ENCODE peak calls at places on chromosomes 13 and 19, in six cellular contexts. One of them, this sample, is unnamed.

GRCh38 chr13:86741762-86742285 is 929.3 kb upstream of the SLITRK5 start:
- DNase-seq in PC-9: no peak
- DNase-seq in pancreas: no peak
- DNase-seq in gastrocnemius medialis: no peak
- DNase-seq in HCT116: no peak
- DNase-seq in omental fat pad: no peak
- DNase-seq in this sample: no peak

GRCh38 chr13:38223093-38223492 is 126.6 kb upstream of the UFM1 start:
- DNase-seq in pancreas: no peak
- DNase-seq in PC-9: no peak
- DNase-seq in omental fat pad: no peak
- DNase-seq in gastrocnemius medialis: no peak
- DNase-seq in HCT116: no peak
- DNase-seq in this sample: no peak

GRCh38 chr13:39765801-39766463 is 110.5 kb downstream of the COG6 start:
- DNase-seq in gastrocnemius medialis: peak
- DNase-seq in HCT116: no peak
- DNase-seq in pancreas: no peak
- DNase-seq in PC-9: no peak
- DNase-seq in omental fat pad: no peak
- DNase-seq in this sample: peak

GRCh38 chr19:49691243-49692101 is 556 bp downstream of the CPT1C start:
- DNase-seq in pancreas: no peak
- DNase-seq in HCT116: no peak
- DNase-seq in gastrocnemius medialis: no peak
- DNase-seq in PC-9: no peak
- DNase-seq in omental fat pad: no peak
- DNase-seq in this sample: no peak

GRCh38 chr13:84049442-84049841 is 167.2 kb upstream of the SLITRK1 start:
- DNase-seq in gastrocnemius medialis: no peak
- DNase-seq in HCT116: no peak
- DNase-seq in omental fat pad: no peak
- DNase-seq in pancreas: no peak
- DNase-seq in PC-9: no peak
- DNase-seq in this sample: no peak

GRCh38 chr13:110119943-110120905 is 186.7 kb downstream of the COL4A1 start:
- DNase-seq in HCT116: no peak
- DNase-seq in PC-9: peak
- DNase-seq in pancreas: no peak
- DNase-seq in gastrocnemius medialis: no peak
- DNase-seq in omental fat pad: no peak
- DNase-seq in this sample: no peak

GRCh38 chr13:59444210-59444857 is 719.4 kb downstream of the DIAPH3 start:
- DNase-seq in PC-9: no peak
- DNase-seq in omental fat pad: no peak
- DNase-seq in gastrocnemius medialis: no peak
- DNase-seq in HCT116: no peak
- DNase-seq in pancreas: no peak
- DNase-seq in this sample: no peak

GRCh38 chr19:17655751-17656480 is 32.2 kb downstream of the UNC13A start:
- DNase-seq in gastrocnemius medialis: no peak
- DNase-seq in omental fat pad: no peak
- DNase-seq in PC-9: no peak
- DNase-seq in pancreas: no peak
- DNase-seq in HCT116: no peak
- DNase-seq in this sample: no peak

GRCh38 chr19:1421218-1421957 is 14.0 kb downstream of the DAZAP1 start:
- DNase-seq in gastrocnemius medialis: no peak
- DNase-seq in omental fat pad: no peak
- DNase-seq in pancreas: peak
- DNase-seq in HCT116: no peak
- DNase-seq in PC-9: no peak
- DNase-seq in this sample: no peak

GRCh38 chr13:97567510-97568243 is 133.7 kb downstream of the RAP2A start:
- DNase-seq in gastrocnemius medialis: no peak
- DNase-seq in pancreas: peak
- DNase-seq in PC-9: peak
- DNase-seq in HCT116: peak
- DNase-seq in omental fat pad: no peak
- DNase-seq in this sample: peak

GRCh38 chr19:31554360-31554759 is 205.1 kb upstream of the TSHZ3 start:
- DNase-seq in omental fat pad: no peak
- DNase-seq in gastrocnemius medialis: no peak
- DNase-seq in HCT116: no peak
- DNase-seq in PC-9: no peak
- DNase-seq in pancreas: no peak
- DNase-seq in this sample: no peak

DNA sequence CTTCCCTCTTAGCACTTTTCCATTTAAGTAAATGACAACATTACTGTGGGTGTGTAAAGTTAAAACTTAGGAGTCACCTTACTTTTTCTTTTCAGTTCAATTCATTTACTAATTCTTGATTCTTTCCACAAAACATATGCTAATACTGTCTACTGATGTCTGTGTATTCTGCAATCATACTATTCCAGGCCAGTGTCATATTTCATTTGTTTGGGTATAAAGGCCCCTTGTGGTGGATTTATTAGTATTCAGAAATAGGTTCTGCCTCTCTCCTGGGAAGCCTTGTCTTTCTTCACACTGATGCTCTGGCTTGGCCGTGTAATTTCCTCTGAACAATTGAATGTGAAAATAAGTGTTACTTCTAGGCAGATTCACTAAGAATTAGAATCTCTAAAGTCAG is 621.9 kb upstream of the SPRY2 start:
- DNase-seq in gastrocnemius medialis: no peak
- DNase-seq in PC-9: no peak
- DNase-seq in HCT116: no peak
- DNase-seq in pancreas: no peak
- DNase-seq in omental fat pad: no peak
- DNase-seq in this sample: no peak
- TF ChIP-seq CTCF in gastrocnemius medialis: no peak
- TF ChIP-seq CTCF in PC-9: no peak
- TF ChIP-seq CTCF in HCT116: no peak
- TF ChIP-seq CTCF in pancreas: no peak
- TF ChIP-seq CTCF in omental fat pad: no peak
- TF ChIP-seq CTCF in this sample: no peak

DNA sequence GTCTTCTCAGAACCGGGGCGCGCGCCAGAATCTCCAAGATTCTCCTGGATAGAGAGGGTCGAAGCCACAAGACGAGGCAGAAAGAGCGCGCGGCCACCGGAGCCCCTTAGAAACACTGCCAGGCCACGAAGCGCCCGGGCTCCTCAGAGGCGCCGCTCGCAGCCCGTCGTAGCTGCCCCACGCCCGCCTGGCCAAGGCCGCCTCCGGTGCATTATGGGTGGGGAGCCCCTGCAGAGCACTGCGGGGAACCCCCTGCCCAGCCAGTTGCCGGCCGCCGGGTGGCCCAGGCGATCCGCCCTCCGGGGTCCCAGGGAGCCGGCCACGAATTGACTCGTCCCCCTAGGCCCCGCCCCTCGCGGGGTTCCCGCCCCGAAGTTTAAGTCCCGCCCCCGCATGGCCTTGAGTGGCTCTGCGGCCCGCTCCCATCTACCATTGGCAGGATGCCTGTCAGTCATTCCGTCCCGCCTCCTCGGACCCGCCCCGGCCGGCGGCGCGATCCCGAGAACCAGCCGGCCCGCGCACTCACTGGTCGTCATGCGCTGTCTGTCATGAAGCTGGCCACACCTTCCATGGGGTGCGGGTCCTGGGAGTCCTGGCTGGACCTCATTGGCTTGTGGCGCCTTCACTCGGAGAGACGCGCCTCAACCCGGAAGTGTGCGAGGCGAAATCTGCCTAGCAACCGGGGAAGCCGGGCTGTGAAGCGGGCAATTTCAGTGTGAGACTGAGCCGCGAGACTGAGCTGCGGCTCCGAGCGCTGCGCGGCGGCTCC is 20.2 kb upstream of the GATAD2A start:
- DNase-seq in PC-9: peak
- DNase-seq in HCT116: peak
- DNase-seq in omental fat pad: peak
- DNase-seq in gastrocnemius medialis: peak
- DNase-seq in pancreas: peak
- DNase-seq in this sample: peak
- TF ChIP-seq CTCF in PC-9: no peak
- TF ChIP-seq CTCF in HCT116: no peak
- TF ChIP-seq CTCF in omental fat pad: no peak
- TF ChIP-seq CTCF in gastrocnemius medialis: peak
- TF ChIP-seq CTCF in pancreas: no peak
- TF ChIP-seq CTCF in this sample: no peak

DNA sequence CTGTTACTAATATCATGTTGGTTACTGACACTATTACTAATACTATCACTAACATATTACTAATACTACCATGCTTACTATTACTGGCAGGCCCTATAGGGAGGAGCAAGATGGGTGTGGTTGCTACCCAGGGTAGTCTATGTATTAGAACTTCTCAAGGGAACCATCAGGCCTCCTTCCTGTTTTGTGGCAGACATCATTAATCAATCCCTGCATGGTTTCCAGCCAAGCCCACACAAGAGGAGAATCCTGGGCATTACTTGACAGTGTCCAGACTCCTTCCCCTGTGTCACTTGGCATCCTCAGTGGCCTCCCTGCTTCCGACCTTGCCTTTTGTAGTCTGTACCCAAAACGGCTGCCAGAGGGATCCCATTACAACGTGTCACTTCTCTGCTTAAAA is 8.9 kb downstream of the HAS1 start:
- DNase-seq in gastrocnemius medialis: no peak
- DNase-seq in omental fat pad: no peak
- DNase-seq in HCT116: no peak
- DNase-seq in PC-9: no peak
- DNase-seq in pancreas: no peak
- DNase-seq in this sample: no peak
- TF ChIP-seq CTCF in gastrocnemius medialis: no peak
- TF ChIP-seq CTCF in omental fat pad: no peak
- TF ChIP-seq CTCF in HCT116: no peak
- TF ChIP-seq CTCF in PC-9: no peak
- TF ChIP-seq CTCF in pancreas: no peak
- TF ChIP-seq CTCF in this sample: no peak

DNA sequence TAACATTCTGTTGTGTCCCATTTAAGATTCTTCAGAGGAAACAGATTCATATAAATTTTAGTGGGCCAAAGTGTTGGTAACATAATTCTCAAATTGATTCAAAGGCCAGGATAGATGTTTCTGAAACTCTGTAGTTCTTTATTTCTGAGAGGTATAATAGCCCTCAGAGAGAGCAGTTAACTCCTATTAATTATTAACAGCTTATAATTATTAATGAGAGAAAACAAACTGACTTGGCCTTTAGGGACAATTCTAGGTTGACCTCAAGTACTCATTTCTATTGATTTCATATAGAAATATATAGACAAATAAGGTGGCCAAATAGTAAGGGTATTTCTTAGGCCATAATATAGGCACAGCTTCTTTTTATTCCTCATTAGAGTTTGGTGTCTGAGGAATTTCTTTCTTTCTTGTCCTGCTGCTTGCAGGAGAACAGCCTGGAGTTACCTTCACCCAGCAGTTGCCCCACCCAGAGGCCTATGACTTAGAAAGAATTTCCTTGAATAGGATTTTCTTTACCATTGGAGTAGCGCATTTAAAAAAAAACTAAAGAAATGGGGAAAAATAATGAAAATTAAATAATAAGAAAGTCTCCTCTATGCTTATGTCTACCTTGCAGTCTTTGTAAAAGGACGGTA is 1430.1 kb upstream of the SPRY2 start:
- DNase-seq in pancreas: no peak
- DNase-seq in PC-9: no peak
- DNase-seq in HCT116: no peak
- DNase-seq in omental fat pad: no peak
- DNase-seq in gastrocnemius medialis: no peak
- DNase-seq in this sample: no peak
- TF ChIP-seq CTCF in pancreas: no peak
- TF ChIP-seq CTCF in PC-9: no peak
- TF ChIP-seq CTCF in HCT116: no peak
- TF ChIP-seq CTCF in omental fat pad: no peak
- TF ChIP-seq CTCF in gastrocnemius medialis: no peak
- TF ChIP-seq CTCF in this sample: no peak

GRCh38 chr13:105213512-105213911 is 1322.0 kb downstream of the EFNB2 start:
- DNase-seq in omental fat pad: no peak
- DNase-seq in PC-9: no peak
- DNase-seq in pancreas: no peak
- DNase-seq in gastrocnemius medialis: no peak
- DNase-seq in HCT116: no peak
- DNase-seq in this sample: no peak
- TF ChIP-seq CTCF in omental fat pad: no peak
- TF ChIP-seq CTCF in PC-9: no peak
- TF ChIP-seq CTCF in pancreas: no peak
- TF ChIP-seq CTCF in gastrocnemius medialis: no peak
- TF ChIP-seq CTCF in HCT116: no peak
- TF ChIP-seq CTCF in this sample: no peak

GRCh38 chr13:29541400-29541799 is 54.1 kb downstream of the SLC7A1 start:
- DNase-seq in PC-9: no peak
- DNase-seq in pancreas: no peak
- DNase-seq in omental fat pad: no peak
- DNase-seq in HCT116: no peak
- DNase-seq in gastrocnemius medialis: no peak
- DNase-seq in this sample: no peak

GRCh38 chr13:29546662-29547061 is 48.8 kb downstream of the SLC7A1 start:
- DNase-seq in PC-9: no peak
- DNase-seq in pancreas: no peak
- DNase-seq in omental fat pad: no peak
- DNase-seq in gastrocnemius medialis: no peak
- DNase-seq in HCT116: no peak
- DNase-seq in this sample: no peak

GRCh38 chr13:29540799-29541198 is 54.7 kb downstream of the SLC7A1 start:
- DNase-seq in PC-9: no peak
- DNase-seq in pancreas: no peak
- DNase-seq in gastrocnemius medialis: no peak
- DNase-seq in omental fat pad: no peak
- DNase-seq in HCT116: no peak
- DNase-seq in this sample: no peak

GRCh38 chr13:29545988-29546387 is 49.5 kb downstream of the SLC7A1 start:
- DNase-seq in pancreas: no peak
- DNase-seq in gastrocnemius medialis: no peak
- DNase-seq in omental fat pad: no peak
- DNase-seq in HCT116: no peak
- DNase-seq in PC-9: no peak
- DNase-seq in this sample: no peak

GRCh38 chr13:29543230-29544215 is 52.0 kb downstream of the SLC7A1 start:
- DNase-seq in pancreas: no peak
- DNase-seq in HCT116: no peak
- DNase-seq in omental fat pad: no peak
- DNase-seq in PC-9: no peak
- DNase-seq in gastrocnemius medialis: no peak
- DNase-seq in this sample: peak
- TF ChIP-seq CTCF in pancreas: no peak
- TF ChIP-seq CTCF in HCT116: no peak
- TF ChIP-seq CTCF in omental fat pad: no peak
- TF ChIP-seq CTCF in PC-9: no peak
- TF ChIP-seq CTCF in gastrocnemius medialis: no peak
- TF ChIP-seq CTCF in this sample: no peak